ENCODE peak calls at places on chromosomes 11 and 22, in eight cellular contexts. Q is prostate gland; U is mammary epithelial cell; M is cardiac muscle cell; O is heart right ventricle; P is MM.1S; N is Peyer's patch; R is naive thymus-derived CD4-positive, alpha-beta T cell. C is an unnamed sample.

GRCh38 chr11:21566521-21567100 is 626.3 kb upstream of the ANO5 start:
- DNase-seq in Q (no peak), U (no peak), M (no peak), O (no peak), P (no peak), N (no peak), R (no peak), C (no peak)

GRCh38 chr11:95788921-95789505 is 569 bp downstream of the FAM76B start:
- DNase-seq in Q (peak; percentile 6), U (peak; percentile 23), M (peak; percentile 41), O (no peak), P (peak; percentile 51), N (no peak), R (no peak), C (peak; percentile 16)

GRCh38 chr11:105315287-105315686 is 175.7 kb upstream of the CARD18 start:
- DNase-seq in Q (no peak), U (peak; percentile 8), M (no peak), O (no peak), P (no peak), N (no peak), R (no peak), C (no peak)

GRCh38 chr22:33811686-33812085 is 108.6 kb downstream of the LARGE1 start:
- DNase-seq in Q (no peak), U (no peak), M (peak; percentile 64), O (peak; percentile 23), P (no peak), N (no peak), R (no peak), C (no peak)

GRCh38 chr11:35464308-35464707 is 45.0 kb upstream of the SLC1A2 start:
- DNase-seq in Q (no peak), U (peak; percentile 12), M (no peak), O (no peak), P (no peak), N (no peak), R (no peak), C (no peak)

GRCh38 chr11:64655901-64656601 is 65.0 kb downstream of the SLC22A12 start:
- DNase-seq in Q (no peak), U (peak; percentile 5), M (peak; percentile 78), O (no peak), P (no peak), N (no peak), R (no peak), C (no peak)

GRCh38 chr11:15852179-15852578 is 504.2 kb downstream of the SOX6 start:
- DNase-seq in Q (no peak), U (peak; percentile 21), M (no peak), O (no peak), P (no peak), N (no peak), R (no peak), C (no peak)

GRCh38 chr11:72629266-72629665 is 45.0 kb downstream of the PDE2A start:
- DNase-seq in Q (peak; percentile 23), U (no peak), M (no peak), O (peak; percentile 72), P (no peak), N (no peak), R (no peak), C (no peak)

GRCh38 chr11:61129608-61130523 is 27.6 kb downstream of the CD5 start:
- DNase-seq in Q (peak; percentile 90), U (peak; percentile 80), M (peak; percentile 90), O (peak; percentile 85), P (peak; percentile 85), N (peak; percentile 95), R (peak; percentile 90), C (peak; percentile 93)

GRCh38 chr11:60995798-60996197 is 24.3 kb downstream of the CD6 start:
- DNase-seq in Q (no peak), U (no peak), M (peak; percentile 66), O (no peak), P (no peak), N (no peak), R (no peak), C (no peak)

GRCh38 chr11:78318733-78319132 is 98.9 kb downstream of the GAB2 start:
- DNase-seq in Q (no peak), U (no peak), M (no peak), O (no peak), P (no peak), N (no peak), R (no peak), C (no peak)

GRCh38 chr11:59195596-59195995 is 17.1 kb downstream of the MPEG1 start:
- DNase-seq in Q (no peak), U (no peak), M (no peak), O (no peak), P (no peak), N (no peak), R (no peak), C (no peak)

GRCh38 chr22:24950272-24950902 is 2.1 kb upstream of the KIAA1671 start:
- DNase-seq in Q (no peak), U (peak; percentile 74), M (peak; percentile 85), O (no peak), P (no peak), N (no peak), R (no peak), C (no peak)

GRCh38 chr22:42365337-42365865 is 66.8 kb downstream of the NFAM1 start:
- DNase-seq in Q (no peak), U (no peak), M (no peak), O (no peak), P (no peak), N (no peak), R (no peak), C (no peak)

GRCh38 chr11:61564936-61565696 is 15.8 kb downstream of the SYT7 start:
- DNase-seq in Q (no peak), U (no peak), M (no peak), O (no peak), P (no peak), N (no peak), R (no peak), C (no peak)

GRCh38 chr22:37599161-37599560 is 9.5 kb upstream of the GGA1 start:
- DNase-seq in Q (peak; percentile 62), U (no peak), M (no peak), O (no peak), P (no peak), N (peak; percentile 72), R (no peak), C (peak; percentile 19)

GRCh38 chr11:96219981-96220623 is 122.9 kb downstream of the MAML2 start:
- DNase-seq in Q (no peak), U (no peak), M (peak; percentile 61), O (no peak), P (no peak), N (no peak), R (no peak), C (no peak)

GRCh38 chr11:105265859-105266258 is 126.3 kb upstream of the CARD18 start:
- DNase-seq in Q (no peak), U (peak; percentile 62), M (peak; percentile 55), O (no peak), P (no peak), N (no peak), R (no peak), C (no peak)

GRCh38 chr11:123187221-123187620 is 7.8 kb downstream of the CLMP start:
- DNase-seq in Q (no peak), U (no peak), M (no peak), O (no peak), P (no peak), N (no peak), R (no peak), C (no peak)

GRCh38 chr22:36180038-36180880 is 19.7 kb upstream of the APOL3 start:
- DNase-seq in Q (peak; percentile 78), U (peak; percentile 35), M (peak; percentile 83), O (peak; percentile 87), P (peak; percentile 53), N (peak; percentile 86), R (peak; percentile 81), C (peak; percentile 55)

GRCh38 chr11:10323793-10324170 is 18.9 kb downstream of the ADM start:
- DNase-seq in Q (no peak), U (peak; percentile 21), M (peak; percentile 46), O (no peak), P (no peak), N (no peak), R (no peak), C (no peak)
- H3K4me1 ChIP-seq in Q (no peaks in the 10 kb centered on the region), U (peaks cover 12% of the 10 kb centered on the region), M (peaks cover 7% of the 10 kb centered on the region), O (peaks cover 53% of the 10 kb centered on the region), P (peaks cover 29% of the 10 kb centered on the region), N (peaks cover 46% of the 10 kb centered on the region), R (no peaks in the 10 kb centered on the region), C (peaks cover 51% of the 10 kb centered on the region)

DNA sequence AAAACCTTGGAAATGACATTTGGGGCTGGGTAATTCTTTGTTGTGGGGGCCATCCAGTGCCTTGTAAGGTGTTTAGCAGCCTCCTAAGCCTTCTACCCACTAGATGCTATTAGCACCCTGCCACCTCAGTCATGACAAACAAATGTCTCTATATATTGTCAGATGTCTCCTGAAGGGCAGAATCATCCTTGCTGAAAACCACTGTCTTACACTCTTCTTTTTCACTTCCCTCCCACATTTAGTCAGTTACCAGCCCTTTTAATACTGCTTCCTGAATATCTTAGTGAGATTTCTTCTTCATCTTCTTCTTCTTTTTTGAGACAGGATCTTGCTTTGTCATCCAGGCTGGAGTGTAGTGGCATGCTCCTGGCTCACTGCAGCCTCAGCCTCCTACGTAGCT is 33.1 kb downstream of the TNRC6B start:
- DNase-seq in Q (no peak), U (no peak), M (no peak), O (no peak), P (no peak), N (no peak), R (no peak), C (no peak)
- H3K4me1 ChIP-seq in Q (peaks cover 3% of the 10 kb centered on the region), U (peaks cover 7% of the 10 kb centered on the region), M (peaks cover 15% of the 10 kb centered on the region), O (peaks cover 70% of the 10 kb centered on the region), P (peaks cover 42% of the 10 kb centered on the region), N (peaks cover 24% of the 10 kb centered on the region), R (peaks cover 54% of the 10 kb centered on the region), C (no peaks in the 10 kb centered on the region)

DNA sequence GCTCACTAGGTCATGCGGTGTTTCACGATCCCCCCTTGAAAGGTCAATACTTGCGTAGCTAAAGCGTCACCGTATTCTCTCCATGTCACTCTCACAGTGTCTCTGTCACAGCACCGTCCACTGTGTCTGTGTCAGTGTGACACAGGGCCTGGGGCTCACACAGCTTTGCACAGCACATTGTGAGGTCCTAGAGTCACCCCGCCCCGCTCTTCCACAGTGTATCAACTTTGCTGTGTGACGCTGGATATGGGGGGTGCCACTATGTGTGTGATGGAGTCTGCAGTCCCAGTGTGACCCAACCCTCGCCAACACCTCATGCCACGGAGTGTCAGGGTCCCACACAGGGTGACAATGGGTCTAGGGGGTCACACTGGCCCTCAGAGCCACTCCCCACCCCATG is 583 bp downstream of the P4HA3 start:
- DNase-seq in Q (no peak), U (no peak), M (no peak), O (no peak), P (no peak), N (no peak), R (no peak), C (no peak)
- H3K4me1 ChIP-seq in Q (no peaks in the 10 kb centered on the region), U (peaks cover 4% of the 10 kb centered on the region), M (no peaks in the 10 kb centered on the region), O (no peaks in the 10 kb centered on the region), P (no peaks in the 10 kb centered on the region), N (peaks cover 11% of the 10 kb centered on the region), R (peaks cover 7% of the 10 kb centered on the region), C (no peaks in the 10 kb centered on the region)

DNA sequence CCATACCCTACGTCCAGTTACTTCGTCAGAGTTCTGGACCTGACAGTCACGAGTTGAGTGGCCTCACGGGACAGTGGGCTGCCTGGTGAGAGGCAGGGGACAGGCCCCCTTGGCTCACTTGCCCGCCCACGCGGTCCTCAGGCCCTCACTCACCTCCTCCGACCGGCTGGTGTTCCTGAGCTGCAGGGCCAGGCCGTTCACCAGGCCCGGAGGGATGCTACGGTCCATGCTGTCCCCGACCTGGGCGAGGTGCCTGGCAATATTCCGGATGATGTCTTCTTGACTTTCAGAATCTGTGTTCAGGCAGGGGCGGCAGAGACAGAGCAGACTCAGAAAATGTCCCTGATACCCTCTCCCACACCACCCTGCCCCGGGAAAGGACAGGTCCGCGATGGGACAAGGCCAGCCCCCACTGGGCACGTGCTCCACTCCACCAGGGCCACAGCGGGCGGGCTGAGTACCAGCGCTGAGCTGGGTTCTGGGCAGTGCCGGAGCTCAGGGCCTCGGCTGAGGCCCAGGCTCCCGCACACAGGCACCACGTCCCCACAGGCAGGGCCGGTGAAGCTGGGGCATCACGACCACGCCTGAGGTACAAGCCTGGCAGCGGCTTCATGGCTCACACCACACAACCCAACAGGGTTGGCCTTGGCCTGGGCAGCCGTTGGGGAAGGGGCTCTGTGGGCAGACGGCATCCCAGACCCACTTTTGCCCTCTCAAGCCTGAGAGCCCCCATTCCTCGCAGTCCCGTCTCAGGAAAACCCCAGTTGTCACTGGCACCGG is 34.9 kb downstream of the BID start:
- DNase-seq in Q (no peak), U (no peak), M (no peak), O (no peak), P (no peak), N (no peak), R (no peak), C (no peak)
- H3K4me1 ChIP-seq in Q (no peaks in the 10 kb centered on the region), U (peaks cover 8% of the 10 kb centered on the region), M (no peaks in the 10 kb centered on the region), O (peaks cover 14% of the 10 kb centered on the region), P (peaks cover 3% of the 10 kb centered on the region), N (no peaks in the 10 kb centered on the region), R (peaks cover 1% of the 10 kb centered on the region), C (no peaks in the 10 kb centered on the region)